ENCODE peak calls at places on chromosomes 2 and 18, in nine cellular contexts. K, O, V, A, B, E, F, L and S are unnamed samples.

GRCh38 chr2:238569415-238570195 is 142.9 kb downstream of the ASB1 start:
- DNase-seq in K (no peak), O (no peak), V (no peak), A (no peak), B (no peak), E (no peak), F (no peak), L (no peak), S (no peak)

GRCh38 chr2:220076734-220077133 is 449.3 kb downstream of the SLC4A3 start:
- DNase-seq in K (peak; percentile 26), O (peak; percentile 75), V (no peak), A (peak; percentile 48), B (no peak), E (peak; percentile 79), F (no peak), L (peak; percentile 88), S (no peak)

GRCh38 chr2:178306351-178307073 is 112.2 kb downstream of the OSBPL6 start:
- DNase-seq in K (peak; percentile 62), O (peak; percentile 68), V (peak; percentile 65), A (peak; percentile 69), B (peak; percentile 47), E (peak; percentile 35), F (peak; percentile 72), L (no peak), S (peak; percentile 84)

GRCh38 chr2:217451634-217452033 is 551.2 kb downstream of the TNS1 start:
- DNase-seq in K (no peak), O (no peak), V (peak; percentile 2), A (peak; percentile 43), B (no peak), E (peak; percentile 50), F (no peak), L (peak; percentile 92), S (no peak)

GRCh38 chr2:180196419-180196977 is 189.4 kb upstream of the CWC22 start:
- DNase-seq in K (no peak), O (no peak), V (no peak), A (no peak), B (no peak), E (peak; percentile 39), F (no peak), L (no peak), S (peak; percentile 63)

GRCh38 chr2:14427982-14428567 is 204.4 kb upstream of the LRATD1 start:
- DNase-seq in K (no peak), O (no peak), V (no peak), A (no peak), B (no peak), E (peak; percentile 64), F (no peak), L (peak; percentile 91), S (no peak)

GRCh38 chr2:98944786-98945185 is 8.8 kb upstream of the CRACDL start:
- DNase-seq in K (no peak), O (no peak), V (no peak), A (no peak), B (no peak), E (peak; percentile 31), F (no peak), L (peak; percentile 85), S (no peak)

GRCh38 chr2:207403950-207404349 is 125.8 kb upstream of the CREB1 start:
- DNase-seq in K (no peak), O (no peak), V (no peak), A (no peak), B (no peak), E (no peak), F (no peak), L (peak; percentile 74), S (no peak)

GRCh38 chr2:161905389-161906046 is 168.5 kb downstream of the DPP4 start:
- DNase-seq in K (peak; percentile 92), O (no peak), V (peak; percentile 95), A (peak; percentile 27), B (no peak), E (peak; percentile 51), F (no peak), L (peak; percentile 71), S (no peak)

GRCh38 chr2:14136030-14136429 is 496.5 kb upstream of the LRATD1 start:
- DNase-seq in K (no peak), O (no peak), V (no peak), A (no peak), B (no peak), E (no peak), F (no peak), L (no peak), S (no peak)

GRCh38 chr2:233974530-233975071 is 57.4 kb downstream of the TRPM8 start:
- DNase-seq in K (peak; percentile 76), O (no peak), V (peak; percentile 86), A (peak; percentile 71), B (no peak), E (peak; percentile 97), F (no peak), L (peak; percentile 100), S (no peak)

GRCh38 chr2:146252119-146252518 is 1592.7 kb upstream of the ACVR2A start:
- DNase-seq in K (no peak), O (no peak), V (no peak), A (no peak), B (no peak), E (no peak), F (no peak), L (no peak), S (no peak)

GRCh38 chr18:77733292-77733903 is 483.8 kb downstream of the GALR1 start:
- DNase-seq in K (no peak), O (peak; percentile 43), V (no peak), A (no peak), B (no peak), E (no peak), F (peak; percentile 59), L (no peak), S (peak; percentile 49)

GRCh38 chr2:157837851-157838441 is 38.2 kb downstream of the ACVR1 start:
- DNase-seq in K (peak; percentile 41), O (no peak), V (peak; percentile 80), A (peak; percentile 35), B (no peak), E (peak; percentile 11), F (no peak), L (peak; percentile 33), S (no peak)

GRCh38 chr2:153213022-153213421 is 265.5 kb downstream of the RPRM start:
- DNase-seq in K (no peak), O (no peak), V (no peak), A (no peak), B (no peak), E (no peak), F (no peak), L (no peak), S (no peak)

GRCh38 chr2:156918410-156918809 is 339.1 kb upstream of the GALNT5 start:
- DNase-seq in K (peak; percentile 11), O (peak; percentile 11), V (peak; percentile 31), A (peak; percentile 16), B (no peak), E (no peak), F (no peak), L (peak; percentile 57), S (peak; percentile 29)

DNA sequence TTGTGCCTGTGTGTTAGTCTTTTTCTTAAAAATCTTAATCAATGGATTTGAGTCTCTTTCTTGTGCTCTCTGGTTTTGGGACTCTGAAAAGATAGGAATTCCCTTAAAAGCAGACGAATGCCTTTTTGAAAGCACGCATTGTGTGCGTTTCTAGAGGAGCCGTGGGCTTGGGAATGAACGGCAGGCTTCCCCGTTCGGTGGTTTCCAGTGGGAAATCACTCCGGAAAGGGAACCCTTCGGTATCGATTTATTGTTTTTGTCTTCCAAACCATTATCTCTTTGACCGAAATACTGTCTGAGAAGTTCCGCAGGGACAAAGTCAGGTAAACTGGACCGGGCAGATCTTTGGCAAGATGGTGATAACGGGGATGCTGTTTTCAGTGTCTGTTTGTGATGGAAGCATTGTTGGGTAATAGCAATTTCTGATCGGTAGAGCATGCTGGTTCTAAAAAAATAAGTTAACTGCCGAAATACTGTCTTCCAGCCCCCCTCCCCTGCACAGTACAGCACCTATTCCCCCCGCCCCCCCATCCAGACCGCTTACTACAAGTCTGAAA is 429 bp downstream of the SETBP1 start:
- DNase-seq in K (no peak), O (no peak), V (no peak), A (no peak), B (no peak), E (no peak), F (no peak), L (no peak), S (no peak)
- H3K27ac ChIP-seq in K (peak overlapping the region; percentile 19), O (no peak overlapping the region), V (no peak overlapping the region), A (peak overlapping the region; percentile 99), B (no peak overlapping the region), E (peak overlapping the region; percentile 65), F (no peak overlapping the region), L (peak overlapping the region; percentile 37), S (no peak overlapping the region)

GRCh38 chr2:120283649-120284048 is 31.0 kb downstream of the RALB start:
- DNase-seq in K (no peak), O (peak; percentile 58), V (no peak), A (peak; percentile 21), B (no peak), E (no peak), F (no peak), L (peak; percentile 52), S (peak; percentile 88)
- TF ChIP-seq CTCF in K (no peak), O (peak; percentile 56), V (no peak), A (peak; percentile 25), B (peak; percentile 10), E (peak; percentile 4), F (peak; percentile 13), L (peak; percentile 39), S (peak; percentile 50)

DNA sequence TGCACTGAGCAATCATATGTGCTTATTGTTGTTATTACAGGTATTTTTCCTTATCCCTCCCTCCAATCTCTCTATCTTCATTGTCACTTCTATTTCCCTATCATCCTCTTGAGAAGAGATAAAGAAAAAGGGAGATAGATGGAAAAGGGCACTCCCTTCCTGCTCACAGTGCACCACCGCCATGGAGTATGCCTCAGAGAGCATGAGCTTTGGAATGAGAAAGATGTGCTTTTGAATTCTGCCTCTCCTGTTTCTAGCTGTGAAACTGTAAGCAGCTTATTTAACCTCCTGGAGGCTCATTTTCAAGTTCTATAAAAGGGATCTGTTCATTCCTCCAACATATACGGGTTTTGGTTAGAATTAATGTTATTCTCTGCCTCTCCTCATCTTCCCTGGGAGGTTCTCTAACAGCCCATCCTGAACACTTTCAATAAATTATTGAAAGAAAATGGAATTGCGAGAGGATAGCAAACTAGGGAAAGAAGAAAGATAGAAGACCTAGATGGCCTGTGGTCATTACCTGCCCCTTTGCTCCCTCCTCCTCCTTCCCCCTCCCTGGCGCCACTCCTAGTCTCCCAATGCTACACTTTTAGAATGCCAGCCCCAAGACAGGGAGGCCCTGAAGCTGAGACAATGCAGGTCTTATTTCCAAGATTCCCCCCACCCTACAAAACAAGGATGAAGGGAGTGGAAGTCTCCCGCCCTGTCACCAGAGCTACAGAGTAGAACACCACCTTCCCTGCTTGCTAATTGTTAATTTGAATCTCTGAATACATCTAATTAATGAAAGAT is 37.8 kb downstream of the FIGN start:
- DNase-seq in K (no peak), O (peak; percentile 53), V (no peak), A (no peak), B (no peak), E (no peak), F (no peak), L (no peak), S (peak; percentile 23)
- TF ChIP-seq EZH2 in K (no peak), O (no peak), V (no peak), A (no peak), B (no peak), E (no peak), F (no peak), L (no peak), S (no peak)

DNA sequence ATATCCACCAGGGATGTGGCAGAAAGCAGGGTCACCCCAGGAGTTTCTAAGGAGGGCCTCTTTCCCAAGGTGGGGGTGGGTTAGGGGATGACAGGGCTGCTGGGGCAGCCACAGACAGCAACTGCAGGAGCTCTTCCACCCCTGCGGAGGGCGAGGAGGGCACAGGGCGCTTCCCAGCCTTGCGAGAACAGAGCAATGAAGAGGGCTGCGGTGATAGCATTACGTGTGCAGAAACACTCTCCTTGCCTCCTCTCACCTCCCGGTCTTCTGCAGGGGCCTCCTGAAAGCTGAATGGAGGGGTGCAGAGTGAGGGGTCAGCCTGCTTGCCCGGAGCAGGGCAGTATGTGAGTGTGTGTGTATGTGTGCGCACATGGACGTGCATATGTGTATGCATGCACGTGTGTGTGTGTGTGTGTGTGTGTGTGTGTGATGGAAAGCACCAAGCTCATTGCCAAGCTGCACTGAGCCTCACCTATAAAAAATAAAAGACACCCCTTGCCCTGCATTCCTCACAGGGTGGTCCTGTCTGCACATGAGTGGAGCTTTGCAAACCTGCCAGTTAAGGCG is 29.4 kb upstream of the IL1R2 start:
- DNase-seq in K (no peak), O (no peak), V (no peak), A (no peak), B (no peak), E (no peak), F (no peak), L (no peak), S (no peak)
- H3K27ac ChIP-seq in K (no peak overlapping the region), O (no peak overlapping the region), V (no peak overlapping the region), A (peak overlapping the region; percentile 93), B (no peak overlapping the region), E (no peak overlapping the region), F (no peak overlapping the region), L (no peak overlapping the region), S (no peak overlapping the region)